ENCODE peak calls at places on chromosome 17, in six cellular contexts. One of them, this sample, is unnamed.

GRCh38 chr17:78338860-78339259 is 21.0 kb downstream of the SOCS3 start:
- DNase-seq in ovary: no peak
- DNase-seq in brain microvascular endothelial cell: no peak
- DNase-seq in A549: no peak
- DNase-seq in heart right ventricle: no peak
- DNase-seq in stomach: peak; percentile 68
- DNase-seq in this sample: no peak

GRCh38 chr17:38809828-38810227 is 10.5 kb upstream of the PIP4K2B start:
- DNase-seq in brain microvascular endothelial cell: no peak
- DNase-seq in ovary: no peak
- DNase-seq in heart right ventricle: no peak
- DNase-seq in stomach: no peak
- DNase-seq in A549: no peak
- DNase-seq in this sample: no peak

GRCh38 chr17:2982854-2983636 is 80.4 kb downstream of the OR1D5 start:
- DNase-seq in brain microvascular endothelial cell: no peak
- DNase-seq in heart right ventricle: peak; percentile 69
- DNase-seq in stomach: no peak
- DNase-seq in A549: peak; percentile 77
- DNase-seq in ovary: peak; percentile 90
- DNase-seq in this sample: no peak

GRCh38 chr17:19019041-19019941 is 14.7 kb upstream of the FAM83G start:
- DNase-seq in brain microvascular endothelial cell: no peak
- DNase-seq in ovary: no peak
- DNase-seq in stomach: no peak
- DNase-seq in heart right ventricle: no peak
- DNase-seq in A549: no peak
- DNase-seq in this sample: peak; percentile 62

GRCh38 chr17:2805961-2806360 is 9.7 kb downstream of the RAP1GAP2 start:
- DNase-seq in heart right ventricle: no peak
- DNase-seq in ovary: no peak
- DNase-seq in brain microvascular endothelial cell: no peak
- DNase-seq in A549: no peak
- DNase-seq in stomach: no peak
- DNase-seq in this sample: no peak

GRCh38 chr17:44004761-44005526 is 522 bp downstream of the NAGS start:
- DNase-seq in A549: no peak
- DNase-seq in brain microvascular endothelial cell: no peak
- DNase-seq in stomach: peak; percentile 36
- DNase-seq in ovary: peak; percentile 43
- DNase-seq in heart right ventricle: no peak
- DNase-seq in this sample: no peak

GRCh38 chr17:31585280-31585630 is 193.8 kb downstream of the RAB11FIP4 start:
- DNase-seq in heart right ventricle: no peak
- DNase-seq in A549: no peak
- DNase-seq in ovary: no peak
- DNase-seq in brain microvascular endothelial cell: no peak
- DNase-seq in stomach: no peak
- DNase-seq in this sample: no peak

GRCh38 chr17:751269-752001 is 629 bp downstream of the GEMIN4 start:
- DNase-seq in ovary: no peak
- DNase-seq in stomach: peak; percentile 37
- DNase-seq in brain microvascular endothelial cell: peak; percentile 19
- DNase-seq in heart right ventricle: peak; percentile 17
- DNase-seq in A549: peak; percentile 62
- DNase-seq in this sample: no peak

GRCh38 chr17:32348483-32348800 is 1.5 kb upstream of the ZNF207 start:
- DNase-seq in ovary: no peak
- DNase-seq in heart right ventricle: no peak
- DNase-seq in stomach: no peak
- DNase-seq in brain microvascular endothelial cell: no peak
- DNase-seq in A549: no peak
- DNase-seq in this sample: no peak

GRCh38 chr17:72117748-72118587 is 2.9 kb upstream of the SOX9 start:
- DNase-seq in heart right ventricle: no peak
- DNase-seq in A549: no peak
- DNase-seq in stomach: no peak
- DNase-seq in brain microvascular endothelial cell: no peak
- DNase-seq in ovary: no peak
- DNase-seq in this sample: no peak

GRCh38 chr17:83099086-83099540 is 19.7 kb downstream of the METRNL start:
- DNase-seq in brain microvascular endothelial cell: no peak
- DNase-seq in ovary: no peak
- DNase-seq in A549: no peak
- DNase-seq in stomach: no peak
- DNase-seq in heart right ventricle: no peak
- DNase-seq in this sample: no peak

GRCh38 chr17:83099570-83100181 is 20.3 kb downstream of the METRNL start:
- DNase-seq in stomach: peak; percentile 66
- DNase-seq in ovary: peak; percentile 68
- DNase-seq in brain microvascular endothelial cell: no peak
- DNase-seq in A549: no peak
- DNase-seq in heart right ventricle: no peak
- DNase-seq in this sample: no peak

GRCh38 chr17:83101805-83102480 is 22.5 kb downstream of the METRNL start:
- DNase-seq in heart right ventricle: no peak
- DNase-seq in ovary: no peak
- DNase-seq in brain microvascular endothelial cell: no peak
- DNase-seq in stomach: peak; percentile 78
- DNase-seq in A549: no peak
- DNase-seq in this sample: no peak

GRCh38 chr17:83100853-83101391 is 21.5 kb downstream of the METRNL start:
- DNase-seq in stomach: no peak
- DNase-seq in A549: no peak
- DNase-seq in brain microvascular endothelial cell: no peak
- DNase-seq in heart right ventricle: no peak
- DNase-seq in ovary: no peak
- DNase-seq in this sample: no peak

DNA sequence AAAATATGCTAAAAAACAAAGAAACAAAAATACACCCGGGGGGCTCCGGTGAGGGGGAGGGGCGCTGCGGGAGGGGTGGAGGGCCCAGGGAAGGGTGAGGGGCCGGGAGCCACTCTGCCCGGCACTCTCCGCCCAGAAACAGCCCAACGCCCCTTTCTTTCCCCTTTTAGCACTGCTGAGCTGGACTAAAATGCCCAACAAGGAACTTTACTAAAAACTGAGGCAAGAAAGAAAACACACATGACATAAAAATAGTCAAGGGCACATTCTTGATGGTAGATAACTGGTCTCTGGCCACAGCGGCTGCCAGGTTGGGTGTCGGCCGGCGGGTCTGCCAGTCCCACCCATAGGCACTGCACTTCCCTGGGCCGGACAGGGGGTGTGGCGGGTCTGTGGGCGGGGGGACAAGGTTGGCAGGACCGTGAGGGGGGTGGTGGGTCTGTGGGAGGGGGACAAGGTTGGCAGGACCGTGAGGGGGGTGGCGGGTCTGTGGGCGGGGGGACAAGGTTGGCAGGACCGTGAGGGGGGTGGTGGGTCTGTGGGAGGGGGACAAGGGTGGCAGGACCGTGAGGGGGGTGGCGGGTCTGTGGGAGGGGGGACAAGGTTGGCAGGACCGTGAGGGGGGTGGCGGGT is 20.9 kb downstream of the METRNL start:
- DNase-seq in A549: no peak
- DNase-seq in ovary: no peak
- DNase-seq in stomach: peak; percentile 55
- DNase-seq in heart right ventricle: no peak
- DNase-seq in brain microvascular endothelial cell: no peak
- DNase-seq in this sample: no peak
- H3K4me3 ChIP-seq in A549: no peak overlapping the region
- H3K4me3 ChIP-seq in ovary: no peak overlapping the region
- H3K4me3 ChIP-seq in stomach: no peak overlapping the region
- H3K4me3 ChIP-seq in heart right ventricle: peak overlapping the region; percentile 24
- H3K4me3 ChIP-seq in brain microvascular endothelial cell: no peak overlapping the region
- H3K4me3 ChIP-seq in this sample: no peak overlapping the region

DNA sequence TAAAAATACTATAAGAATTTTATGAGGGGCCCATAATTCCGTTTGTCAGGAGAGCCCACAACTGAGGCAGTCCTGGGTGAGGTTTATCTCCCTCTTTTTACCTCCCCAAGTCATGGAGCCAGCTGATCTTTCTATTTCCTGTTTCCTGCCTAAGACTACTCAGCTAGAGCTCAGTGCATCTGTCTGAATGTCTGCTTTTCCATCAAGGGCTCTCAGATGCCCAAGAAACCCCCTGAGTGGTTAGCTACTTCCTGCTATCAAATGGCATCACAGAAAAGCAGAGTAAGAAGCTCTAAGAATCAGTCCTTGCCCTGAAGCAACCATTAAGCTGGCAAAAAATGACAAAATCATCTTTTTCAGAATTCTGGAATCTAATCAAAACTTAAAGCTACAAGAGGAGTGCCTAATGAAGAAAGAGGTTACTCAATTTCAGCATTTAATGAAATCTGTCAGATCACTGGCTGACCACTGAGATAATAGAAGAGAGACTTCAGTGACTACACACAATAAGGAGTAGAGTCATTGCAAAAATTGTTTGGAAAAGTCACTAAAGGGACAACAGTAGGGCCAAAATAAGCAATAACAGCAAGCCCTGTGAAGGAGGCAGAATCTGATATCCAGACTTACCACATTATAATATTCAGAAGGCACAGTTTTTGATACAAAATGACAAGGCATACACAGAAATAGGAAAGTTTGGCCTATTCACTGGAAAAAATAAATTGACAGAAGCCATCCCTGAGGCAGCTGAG is 150.1 kb downstream of the CYB561 start:
- DNase-seq in heart right ventricle: no peak
- DNase-seq in brain microvascular endothelial cell: no peak
- DNase-seq in ovary: no peak
- DNase-seq in stomach: no peak
- DNase-seq in A549: no peak
- DNase-seq in this sample: no peak
- H3K27ac ChIP-seq in heart right ventricle: no peak overlapping the region
- H3K27ac ChIP-seq in brain microvascular endothelial cell: no peak overlapping the region
- H3K27ac ChIP-seq in ovary: no peak overlapping the region
- H3K27ac ChIP-seq in stomach: no peak overlapping the region
- H3K27ac ChIP-seq in A549: no peak overlapping the region
- H3K27ac ChIP-seq in this sample: no peak overlapping the region

GRCh38 chr17:75619506-75620431 is 13.5 kb upstream of the SMIM5 start:
- DNase-seq in heart right ventricle: no peak
- DNase-seq in ovary: no peak
- DNase-seq in stomach: no peak
- DNase-seq in brain microvascular endothelial cell: no peak
- DNase-seq in A549: peak; percentile 70
- DNase-seq in this sample: no peak
- TF ChIP-seq CTCF in heart right ventricle: no peak
- TF ChIP-seq CTCF in ovary: no peak
- TF ChIP-seq CTCF in stomach: peak; percentile 20
- TF ChIP-seq CTCF in brain microvascular endothelial cell: peak; percentile 79
- TF ChIP-seq CTCF in A549: peak; percentile 55
- TF ChIP-seq CTCF in this sample: peak; percentile 43

DNA sequence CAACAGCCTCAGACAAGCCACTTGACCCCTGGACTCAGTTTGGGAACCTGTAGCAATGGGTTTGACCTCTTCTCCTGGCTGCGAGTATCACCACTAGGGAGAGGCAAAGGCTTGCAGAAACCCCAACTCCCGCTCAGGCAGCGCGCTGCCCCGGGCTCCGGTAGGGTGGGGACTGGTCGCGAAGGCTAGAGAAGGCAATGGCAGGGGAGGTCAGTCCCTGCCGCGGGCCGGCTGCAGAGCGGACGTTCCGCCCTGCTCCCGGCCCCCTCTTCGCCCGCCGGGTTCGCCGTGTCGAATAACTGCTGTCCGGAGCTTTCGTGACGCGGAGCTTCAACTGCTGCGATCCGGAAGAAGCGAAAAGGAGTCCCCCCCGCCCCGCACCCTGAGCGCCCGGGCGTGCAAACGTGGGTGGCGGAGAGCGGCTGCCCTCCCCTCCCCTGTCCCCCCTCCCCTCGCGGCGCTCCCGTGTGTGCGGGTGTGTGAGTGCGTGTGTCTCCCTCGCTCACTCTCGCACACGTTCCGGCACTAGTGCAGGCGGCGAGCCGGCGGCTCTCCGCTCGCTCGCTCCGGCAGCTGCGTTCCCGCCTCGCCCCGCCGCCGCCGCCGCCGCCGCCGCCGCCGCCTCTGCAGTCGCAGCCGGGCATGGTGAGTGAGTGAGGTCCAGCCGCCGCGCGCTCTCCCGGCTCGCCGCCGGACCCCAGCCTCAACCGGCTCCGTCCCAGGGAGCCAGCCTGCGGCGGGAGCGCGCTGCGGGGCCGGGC is 792 bp upstream of the SHISA6 start:
- DNase-seq in A549: no peak
- DNase-seq in brain microvascular endothelial cell: no peak
- DNase-seq in ovary: no peak
- DNase-seq in heart right ventricle: peak; percentile 13
- DNase-seq in stomach: peak; percentile 51
- DNase-seq in this sample: no peak
- H3K4me3 ChIP-seq in A549: no peak overlapping the region
- H3K4me3 ChIP-seq in brain microvascular endothelial cell: no peak overlapping the region
- H3K4me3 ChIP-seq in ovary: peak overlapping the region; percentile 26
- H3K4me3 ChIP-seq in heart right ventricle: peak overlapping the region; percentile 44
- H3K4me3 ChIP-seq in stomach: peak overlapping the region; percentile 63
- H3K4me3 ChIP-seq in this sample: no peak overlapping the region

GRCh38 chr17:57373071-57373470 is 116.7 kb downstream of the MSI2 start:
- DNase-seq in A549: no peak
- DNase-seq in ovary: no peak
- DNase-seq in brain microvascular endothelial cell: no peak
- DNase-seq in heart right ventricle: no peak
- DNase-seq in stomach: no peak
- DNase-seq in this sample: no peak

GRCh38 chr17:57373756-57374155 is 117.4 kb downstream of the MSI2 start:
- DNase-seq in heart right ventricle: no peak
- DNase-seq in stomach: no peak
- DNase-seq in A549: no peak
- DNase-seq in ovary: no peak
- DNase-seq in brain microvascular endothelial cell: no peak
- DNase-seq in this sample: no peak

GRCh38 chr17:57375770-57376181 is 119.5 kb downstream of the MSI2 start:
- DNase-seq in heart right ventricle: no peak
- DNase-seq in A549: no peak
- DNase-seq in brain microvascular endothelial cell: no peak
- DNase-seq in ovary: no peak
- DNase-seq in stomach: no peak
- DNase-seq in this sample: peak; percentile 83

GRCh38 chr17:57377094-57377493 is 120.8 kb downstream of the MSI2 start:
- DNase-seq in brain microvascular endothelial cell: no peak
- DNase-seq in A549: peak; percentile 70
- DNase-seq in heart right ventricle: no peak
- DNase-seq in stomach: no peak
- DNase-seq in ovary: no peak
- DNase-seq in this sample: no peak

GRCh38 chr17:57375040-57375769 is 118.9 kb downstream of the MSI2 start:
- DNase-seq in ovary: no peak
- DNase-seq in heart right ventricle: no peak
- DNase-seq in brain microvascular endothelial cell: no peak
- DNase-seq in stomach: no peak
- DNase-seq in A549: no peak
- DNase-seq in this sample: no peak
- H3K27ac ChIP-seq in ovary: no peak overlapping the region
- H3K27ac ChIP-seq in heart right ventricle: no peak overlapping the region
- H3K27ac ChIP-seq in brain microvascular endothelial cell: no peak overlapping the region
- H3K27ac ChIP-seq in stomach: no peak overlapping the region
- H3K27ac ChIP-seq in A549: peak overlapping the region; percentile 89
- H3K27ac ChIP-seq in this sample: peak overlapping the region; percentile 97

GRCh38 chr17:4533522-4534502 is 21.4 kb downstream of the MYBBP1A start:
- DNase-seq in heart right ventricle: no peak
- DNase-seq in stomach: peak; percentile 76
- DNase-seq in A549: peak; percentile 53
- DNase-seq in brain microvascular endothelial cell: no peak
- DNase-seq in ovary: peak; percentile 46
- DNase-seq in this sample: no peak
- TF ChIP-seq CTCF in heart right ventricle: no peak
- TF ChIP-seq CTCF in stomach: no peak
- TF ChIP-seq CTCF in A549: no peak
- TF ChIP-seq CTCF in brain microvascular endothelial cell: no peak
- TF ChIP-seq CTCF in ovary: no peak
- TF ChIP-seq CTCF in this sample: no peak

This sample was measured in RWPE2.